ENCODE peak calls at places on chromosomes 6 and 20, in seven cellular contexts. R is fibroblast of lung, Z is neural progenitor cell, W is psoas muscle, S is PC-3, F is GM23338, Y is bronchial epithelial cell. J is an unnamed sample. For H3K36me3, the result is how much of the 10 kb centered on the place peaks cover.

GRCh38 chr20:20412750-20413149 is 44.8 kb downstream of the INSM1 start:
- DNase-seq in W (no peak), R (peak), S (no peak), Y (no peak), F (no peak), Z (peak), J (no peak)

GRCh38 chr6:108762394-108762793 is 85.8 kb upstream of the ARMC2 start:
- DNase-seq in F (no peak), Y (no peak), S (no peak), R (no peak), Z (no peak), W (no peak), J (no peak)

GRCh38 chr20:43744966-43745733 is 18.3 kb upstream of the GTSF1L start:
- DNase-seq in W (no peak), R (no peak), F (no peak), S (no peak), Z (peak), Y (no peak), J (no peak)

GRCh38 chr20:45153756-45154155 is 20.9 kb upstream of the PI3 start:
- DNase-seq in R (no peak), F (no peak), Z (no peak), W (no peak), Y (no peak), S (no peak), J (no peak)

GRCh38 chr6:136788069-136788902 is 4.0 kb downstream of the MAP3K5 start:
- DNase-seq in Z (no peak), W (no peak), Y (peak), R (peak), F (no peak), S (peak), J (peak)

GRCh38 chr20:46108435-46108841 is 9.7 kb upstream of the CD40 start:
- DNase-seq in F (no peak), R (no peak), W (no peak), S (no peak), Y (no peak), Z (no peak), J (no peak)

GRCh38 chr20:62611794-62612193 is 30.5 kb upstream of the SLCO4A1 start:
- DNase-seq in S (no peak), Z (no peak), F (no peak), W (no peak), Y (no peak), R (no peak), J (no peak)

GRCh38 chr6:85360794-85361642 is 88.9 kb upstream of the NT5E start:
- DNase-seq in Y (peak), F (no peak), S (peak), Z (no peak), W (no peak), R (peak), J (peak)

GRCh38 chr6:30378290-30378937 is 33.5 kb downstream of the RPP21 start:
- DNase-seq in Z (peak), R (peak), F (peak), S (peak), Y (peak), W (no peak), J (no peak)

GRCh38 chr20:37226889-37227288 is 34.7 kb downstream of the GHRH start:
- DNase-seq in Z (no peak), S (no peak), F (no peak), R (peak), Y (no peak), W (peak), J (no peak)

GRCh38 chr20:37228111-37228510 is 33.5 kb downstream of the GHRH start:
- DNase-seq in R (peak), S (no peak), Y (no peak), F (no peak), Z (no peak), W (no peak), J (no peak)

GRCh38 chr20:37222086-37222485 is 39.5 kb downstream of the GHRH start:
- DNase-seq in F (no peak), Z (no peak), Y (no peak), R (no peak), W (no peak), S (no peak), J (no peak)

GRCh38 chr20:37223053-37223452 is 38.6 kb downstream of the GHRH start:
- DNase-seq in W (no peak), S (peak), Z (no peak), Y (peak), R (peak), F (no peak), J (peak)

DNA sequence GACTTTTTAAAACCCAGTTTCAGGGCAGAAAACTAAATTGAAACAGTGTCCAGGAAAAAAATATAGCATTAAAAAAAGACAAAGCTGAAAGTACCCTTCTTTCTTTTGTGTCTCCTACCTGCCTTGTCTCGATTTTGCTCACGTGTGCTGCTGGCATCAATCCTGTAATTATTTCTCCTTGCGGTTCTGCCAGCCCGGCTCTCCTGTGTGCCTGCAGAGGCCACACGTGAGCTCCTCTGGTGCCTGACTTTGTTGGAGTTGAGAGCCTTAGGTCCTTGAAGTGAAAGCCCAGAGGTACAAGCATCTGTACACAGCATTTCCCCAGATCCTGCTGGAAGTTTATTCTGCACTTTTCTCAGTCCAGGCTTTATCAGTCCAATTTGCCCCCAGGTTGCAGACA is 36.5 kb downstream of the GHRH start:
- DNase-seq in Z (no peak), F (no peak), R (no peak), W (no peak), Y (no peak), S (no peak), J (no peak)
- H3K36me3 ChIP-seq in Z (under half), F (half or more), R (under half), W (half or more), Y (under half), S (half or more), J (under half)

GRCh38 chr6:1622220-1622841 is 12.6 kb downstream of the FOXC1 start:
- DNase-seq in W (peak), F (no peak), S (no peak), Z (no peak), R (no peak), Y (no peak), J (no peak)

GRCh38 chr6:1621328-1621701 is 11.6 kb downstream of the FOXC1 start:
- DNase-seq in Z (peak), S (no peak), R (no peak), Y (no peak), W (peak), F (peak), J (no peak)

GRCh38 chr6:1619666-1620503 is 10.2 kb downstream of the FOXC1 start:
- DNase-seq in Z (peak), S (no peak), F (peak), Y (no peak), W (peak), R (no peak), J (no peak)

GRCh38 chr6:1619106-1619665 is 9.5 kb downstream of the FOXC1 start:
- DNase-seq in R (no peak), S (no peak), Y (no peak), Z (no peak), F (no peak), W (peak), J (no peak)

GRCh38 chr6:1620504-1621327 is 11.0 kb downstream of the FOXC1 start:
- DNase-seq in S (no peak), Z (no peak), W (peak), F (peak), Y (no peak), R (no peak), J (no peak)
- H3K36me3 ChIP-seq in S (under half), Z (under half), W (under half), F (under half), Y (under half), R (under half), J (under half)

DNA sequence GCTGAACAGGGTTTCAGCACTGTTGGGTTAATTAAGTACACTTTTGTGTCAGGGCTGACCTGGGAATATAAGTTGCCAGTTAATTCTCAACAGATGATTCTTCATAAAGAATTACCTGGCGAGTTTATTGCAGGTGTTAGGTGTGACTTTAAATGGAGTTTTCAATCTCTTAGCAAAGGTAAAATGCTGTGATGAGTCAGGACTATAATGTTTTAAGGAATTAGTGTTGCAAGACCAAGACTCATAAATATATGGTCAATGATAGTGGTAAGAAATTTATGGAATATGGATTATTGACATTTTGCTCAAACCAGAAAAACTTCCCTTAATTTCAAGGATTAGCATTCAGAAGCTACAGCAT is 50.0 kb upstream of the PLCG1 start:
- DNase-seq in Z (no peak), F (no peak), R (no peak), W (no peak), Y (no peak), S (peak), J (no peak)
- H3K36me3 ChIP-seq in Z (under half), F (under half), R (under half), W (half or more), Y (under half), S (half or more), J (under half)

DNA sequence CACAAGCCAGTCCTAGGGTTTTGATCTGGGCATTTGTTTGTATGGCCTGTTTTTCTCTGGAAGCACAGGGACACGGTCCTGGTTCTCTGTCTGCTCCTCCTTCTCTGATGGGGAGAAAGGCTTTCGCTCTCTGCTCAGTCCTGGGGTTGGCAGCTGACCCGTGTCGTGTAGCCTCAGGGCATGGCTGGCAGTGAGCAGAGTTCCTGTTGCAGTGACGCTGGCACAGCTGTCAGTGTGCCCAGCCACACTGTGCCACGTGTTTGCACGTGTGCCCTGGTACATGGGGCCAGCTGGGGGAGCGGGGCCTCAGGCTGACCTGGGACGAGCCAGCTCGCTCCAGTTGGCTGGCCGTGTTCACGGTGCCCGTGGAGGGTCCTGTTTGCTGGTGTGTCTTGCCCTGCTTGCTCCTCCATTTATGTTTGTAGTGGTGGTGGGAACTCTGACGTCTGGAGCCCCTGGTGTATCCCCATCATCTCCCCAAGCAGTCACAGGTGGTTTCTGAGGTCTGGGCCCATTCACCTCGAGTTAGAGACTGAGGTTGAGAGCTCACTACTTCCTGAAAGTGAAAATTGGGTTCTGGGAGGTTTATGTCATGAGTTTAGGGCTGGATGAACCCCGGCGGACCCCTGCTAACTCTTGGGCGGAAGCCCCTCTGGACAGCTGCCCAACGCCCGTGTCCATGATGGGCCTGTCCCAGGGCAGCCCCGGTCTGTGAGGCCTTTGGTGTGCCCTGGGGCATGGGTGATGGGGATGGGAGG is 10.2 kb upstream of the DNAJC5 start:
- DNase-seq in W (peak), Z (no peak), F (no peak), S (no peak), R (no peak), Y (no peak), J (no peak)
- H3K36me3 ChIP-seq in W (half or more), Z (under half), F (under half), S (half or more), R (half or more), Y (half or more), J (half or more)

GRCh38 chr20:47281376-47281775 is 75.1 kb downstream of the ZMYND8 start:
- DNase-seq in W (no peak), F (no peak), R (no peak), Y (no peak), Z (no peak), S (no peak), J (no peak)
- H3K36me3 ChIP-seq in W (half or more), F (half or more), R (under half), Y (under half), Z (under half), S (under half), J (under half)

DNA sequence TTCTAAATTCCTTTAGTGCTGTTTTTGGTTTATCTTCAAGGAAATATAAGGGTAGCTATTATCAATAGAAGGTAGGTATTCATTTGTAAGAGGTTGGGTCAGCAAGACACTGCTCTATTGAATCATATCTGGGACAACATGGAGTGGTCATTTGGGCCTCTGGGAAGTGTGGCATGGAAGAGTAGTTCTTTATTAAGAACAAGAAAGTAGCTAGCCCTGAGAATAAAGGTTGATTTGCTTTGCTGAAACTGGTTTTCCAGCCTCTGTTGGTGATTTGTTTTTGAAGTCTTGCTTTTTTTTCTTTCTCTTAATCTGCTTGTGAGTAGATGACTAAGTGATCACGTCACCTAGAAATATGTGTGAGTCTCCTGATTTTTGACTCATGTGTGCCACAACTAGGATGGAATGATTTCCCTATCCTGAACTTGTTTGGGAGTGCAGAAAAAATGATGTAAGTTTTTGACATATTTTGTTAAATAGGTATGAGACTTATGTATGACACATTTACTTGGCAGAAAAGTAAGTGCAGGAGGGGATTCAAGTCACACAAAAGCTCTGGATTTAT is 381.7 kb downstream of the CENPW start:
- DNase-seq in Y (peak), F (no peak), S (peak), Z (no peak), R (peak), W (no peak), J (peak)
- H3K36me3 ChIP-seq in Y (under half), F (under half), S (under half), Z (under half), R (under half), W (under half), J (under half)

GRCh38 chr20:3606021-3606420 is 57.2 kb downstream of the GFRA4 start:
- DNase-seq in R (peak), Z (no peak), W (no peak), Y (no peak), S (no peak), F (no peak), J (peak)

GRCh38 chr20:3603108-3603507 is 60.1 kb downstream of the GFRA4 start:
- DNase-seq in Y (no peak), S (no peak), R (no peak), Z (no peak), F (no peak), W (no peak), J (no peak)
- H3K36me3 ChIP-seq in Y (under half), S (under half), R (under half), Z (under half), F (under half), W (half or more), J (under half)

DNA sequence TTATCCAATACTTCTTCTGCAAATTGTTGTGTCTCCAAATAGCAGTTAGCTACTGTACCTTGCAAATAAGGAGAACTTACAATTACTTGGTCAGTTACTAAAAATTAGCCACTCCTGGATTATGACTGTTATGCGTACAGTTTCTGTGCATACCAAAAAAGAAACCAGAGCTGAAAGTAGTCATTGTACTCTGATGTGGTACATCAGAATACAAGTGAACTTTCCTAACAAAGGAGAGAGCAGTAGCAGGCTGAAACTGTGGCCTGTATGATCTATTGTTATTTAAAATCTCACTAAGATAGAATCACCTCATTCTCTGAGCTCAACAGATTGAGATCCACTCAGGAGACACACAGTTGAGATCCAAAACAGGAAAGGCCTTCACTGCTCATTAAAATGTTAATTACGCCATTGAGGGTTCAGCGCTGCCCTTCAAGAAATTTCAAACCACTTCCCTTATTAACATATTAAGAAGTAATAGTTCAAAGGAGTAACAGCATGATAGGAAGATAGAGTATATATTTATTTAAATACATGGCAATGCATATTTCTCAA is 576.4 kb downstream of the LMBRD1 start:
- DNase-seq in F (peak), S (no peak), W (no peak), Z (peak), R (no peak), Y (no peak), J (no peak)
- H3K36me3 ChIP-seq in F (under half), S (under half), W (under half), Z (under half), R (under half), Y (under half), J (under half)

DNA sequence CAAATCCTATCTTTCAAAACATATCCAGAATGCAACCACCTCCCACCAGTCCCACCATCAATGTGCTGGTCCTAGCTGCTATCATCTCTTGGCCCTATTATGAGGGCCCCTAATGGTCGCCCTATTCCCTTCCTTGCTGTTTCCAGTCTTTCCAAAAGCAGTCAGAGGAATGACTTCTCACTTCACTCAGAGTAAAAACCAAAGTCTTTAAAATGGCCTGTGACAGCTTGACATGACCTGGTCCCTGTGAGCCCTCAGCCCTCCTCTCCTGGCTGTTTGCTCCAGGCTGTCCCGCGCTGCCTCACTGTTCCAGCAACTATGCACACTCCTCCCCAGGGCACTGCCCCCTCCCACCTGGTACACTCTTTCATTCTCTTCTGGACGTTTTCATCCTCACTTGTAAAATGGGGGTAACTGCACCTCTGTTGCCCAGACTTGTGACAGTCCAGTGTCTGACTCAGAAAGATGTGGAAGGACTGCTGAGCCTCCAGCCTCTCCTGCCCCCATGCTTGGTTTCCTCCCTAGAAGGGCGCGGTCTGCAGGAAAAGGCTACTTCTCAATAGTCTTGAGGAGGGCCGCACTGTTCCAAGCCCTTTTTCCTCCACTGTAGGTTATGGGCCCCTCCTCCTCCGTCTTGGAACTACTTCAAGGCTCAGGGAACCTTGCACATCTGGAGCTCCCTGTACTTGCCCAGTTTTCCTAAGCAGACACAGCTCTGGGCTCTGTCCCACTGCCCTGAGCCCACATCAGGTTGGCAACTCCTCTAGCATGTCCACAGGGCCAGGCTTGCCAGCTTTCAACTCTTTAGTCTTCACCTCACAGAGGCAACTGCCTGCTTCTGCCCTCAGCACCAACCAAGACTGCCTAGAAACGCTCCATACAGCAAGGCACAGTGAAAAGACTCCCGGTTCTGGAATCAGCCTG is 64.7 kb downstream of the MYH7B start:
- DNase-seq in S (no peak), Z (no peak), F (no peak), W (peak), Y (no peak), R (no peak), J (no peak)
- H3K36me3 ChIP-seq in S (under half), Z (under half), F (under half), W (half or more), Y (under half), R (under half), J (under half)

GRCh38 chr20:34529742-34530141 is 13.5 kb downstream of the DYNLRB1 start:
- DNase-seq in S (no peak), W (no peak), Y (no peak), R (no peak), Z (no peak), F (no peak), J (no peak)
- H3K36me3 ChIP-seq in S (under half), W (half or more), Y (under half), R (under half), Z (under half), F (under half), J (under half)